ENCODE peak calls at places on chromosomes 3 and 15, in seven cellular contexts. N, K, O, X, S, F and C are unnamed samples.

GRCh38 chr3:134029256-134029733 is 430 bp downstream of the SLCO2A1 start:
- DNase-seq in S (no peak), K (no peak), X (peak; percentile 20), O (no peak), N (no peak), F (no peak), C (peak; percentile 32)

GRCh38 chr15:26682765-26683164 is 90.1 kb downstream of the GABRB3 start:
- DNase-seq in S (no peak), N (no peak), K (no peak), X (no peak), O (no peak), F (no peak), C (no peak)

GRCh38 chr3:36944012-36944640 is 728 bp downstream of the TRANK1 start:
- DNase-seq in K (peak; percentile 67), N (peak; percentile 59), O (peak; percentile 42), X (peak; percentile 51), F (peak; percentile 46), S (peak; percentile 76), C (peak; percentile 60)

GRCh38 chr3:86921981-86922680 is 68.8 kb downstream of the VGLL3 start:
- DNase-seq in X (peak; percentile 45), S (no peak), O (no peak), N (peak; percentile 75), K (no peak), F (no peak), C (peak; percentile 40)

GRCh38 chr3:130411310-130411709 is 65.8 kb downstream of the COL6A5 start:
- DNase-seq in K (no peak), X (no peak), S (no peak), O (no peak), N (no peak), F (no peak), C (no peak)

GRCh38 chr15:47728886-47729285 is 11.6 kb downstream of the SEMA6D start:
- DNase-seq in F (no peak), O (no peak), K (no peak), S (no peak), X (no peak), N (no peak), C (no peak)

GRCh38 chr15:74651251-74651741 is 35.7 kb downstream of the CLK3 start:
- DNase-seq in O (no peak), K (no peak), F (no peak), N (no peak), X (no peak), S (no peak), C (no peak)

GRCh38 chr15:51770902-51771301 is 19.5 kb downstream of the TMOD2 start:
- DNase-seq in S (no peak), O (peak; percentile 52), X (no peak), F (no peak), K (no peak), N (peak; percentile 66), C (no peak)

GRCh38 chr3:170055209-170055608 is 17.4 kb downstream of the GPR160 start:
- DNase-seq in F (no peak), S (peak; percentile 24), O (no peak), K (no peak), X (peak; percentile 66), N (peak; percentile 71), C (peak; percentile 37)

GRCh38 chr3:139557041-139557440 is 17.5 kb upstream of the RBP1 start:
- DNase-seq in X (no peak), N (no peak), O (no peak), S (no peak), K (no peak), F (no peak), C (no peak)

GRCh38 chr3:50658416-50658815 is 16.3 kb upstream of the DOCK3 start:
- DNase-seq in O (no peak), S (no peak), X (no peak), N (no peak), F (no peak), K (no peak), C (no peak)

GRCh38 chr3:158354713-158355112 is 216.3 kb upstream of the MLF1 start:
- DNase-seq in X (no peak), F (no peak), O (no peak), S (no peak), N (no peak), K (no peak), C (no peak)

GRCh38 chr3:21170964-21171363 is 580.0 kb downstream of the ZNF385D start:
- DNase-seq in K (no peak), O (no peak), N (peak; percentile 1), S (no peak), F (no peak), X (peak; percentile 6), C (peak; percentile 8)

GRCh38 chr3:174089592-174089991 is 692.0 kb downstream of the NLGN1 start:
- DNase-seq in O (no peak), K (no peak), S (no peak), X (no peak), F (no peak), N (no peak), C (no peak)

GRCh38 chr3:69541059-69541471 is 155.2 kb upstream of the FRMD4B start:
- DNase-seq in F (no peak), X (no peak), K (no peak), O (no peak), N (no peak), S (no peak), C (no peak)

GRCh38 chr3:177282028-177282655 is 84.9 kb upstream of the TBL1XR1 start:
- DNase-seq in X (no peak), N (no peak), S (no peak), O (no peak), K (no peak), F (no peak), C (no peak)

GRCh38 chr3:126954141-126954845 is 28.6 kb upstream of the PLXNA1 start:
- DNase-seq in K (no peak), N (no peak), F (no peak), O (no peak), S (no peak), X (no peak), C (no peak)

GRCh38 chr3:46395210-46395661 is 11.6 kb downstream of the CCR5AS start:
- DNase-seq in S (no peak), F (no peak), O (peak; percentile 72), K (no peak), X (peak; percentile 41), N (peak; percentile 89), C (peak; percentile 71)

GRCh38 chr15:100939786-100940185 is 20.6 kb downstream of the LRRK1 start:
- DNase-seq in O (no peak), K (no peak), X (no peak), S (no peak), N (no peak), F (no peak), C (no peak)

GRCh38 chr3:124772081-124772831 is 42.0 kb downstream of the UMPS start:
- DNase-seq in O (peak; percentile 79), X (peak; percentile 64), F (peak; percentile 70), S (peak; percentile 75), N (peak; percentile 88), K (no peak), C (peak; percentile 42)

GRCh38 chr3:192947421-192947820 is 29.8 kb upstream of the MB21D2 start:
- DNase-seq in X (no peak), K (no peak), O (no peak), S (no peak), N (no peak), F (no peak), C (no peak)

GRCh38 chr15:101501703-101502373 is 12.3 kb upstream of the PCSK6 start:
- DNase-seq in K (no peak), X (no peak), O (no peak), N (peak; percentile 8), S (no peak), F (no peak), C (peak; percentile 13)